ENCODE peak calls at places on chromosome 3, in nine cellular contexts. M, Q, K, L, B, I, S, D and P are unnamed samples.

GRCh38 chr3:41808618-41809017 is 153.3 kb downstream of the ULK4 start:
- DNase-seq in S (no peak), Q (no peak), D (peak), B (no peak), L (no peak), K (no peak), I (no peak), M (no peak), P (no peak)

GRCh38 chr3:30810617-30811016 is 83.8 kb downstream of the GADL1 start:
- DNase-seq in K (no peak), Q (peak), S (no peak), M (no peak), I (no peak), D (no peak), L (no peak), B (no peak), P (no peak)

GRCh38 chr3:128780438-128780837 is 54.5 kb downstream of the RAB7A start:
- DNase-seq in K (no peak), L (no peak), D (no peak), M (no peak), I (no peak), B (no peak), Q (no peak), S (no peak), P (no peak)

GRCh38 chr3:31785734-31786133 is 195.3 kb downstream of the OSBPL10 start:
- DNase-seq in K (no peak), M (no peak), B (no peak), L (no peak), D (no peak), Q (no peak), S (no peak), I (no peak), P (no peak)

GRCh38 chr3:18098960-18099587 is 326.1 kb downstream of the SATB1 start:
- DNase-seq in M (peak), L (peak), I (no peak), S (no peak), Q (no peak), B (no peak), D (no peak), K (no peak), P (no peak)

GRCh38 chr3:32336123-32336518 is 55.5 kb upstream of the CMTM7 start:
- DNase-seq in I (no peak), S (no peak), K (no peak), M (no peak), B (no peak), Q (no peak), D (no peak), L (no peak), P (no peak)

GRCh38 chr3:122246214-122246613 is 62.7 kb downstream of the CASR start:
- DNase-seq in B (no peak), M (no peak), I (no peak), K (no peak), S (no peak), Q (no peak), L (no peak), D (no peak), P (no peak)

GRCh38 chr3:161343986-161344385 is 27.3 kb downstream of the SPTSSB start:
- DNase-seq in I (no peak), L (no peak), D (no peak), B (no peak), Q (no peak), K (no peak), S (no peak), M (no peak), P (no peak)

GRCh38 chr3:65927576-65927975 is 111.1 kb downstream of the MAGI1 start:
- DNase-seq in L (no peak), Q (no peak), K (no peak), B (no peak), I (no peak), S (no peak), M (peak), D (peak), P (no peak)

GRCh38 chr3:52685705-52686691 is at the start of the genes GNL3 and PBRM1:
- DNase-seq in M (peak), S (peak), I (peak), K (peak), Q (peak), B (peak), L (peak), D (peak), P (peak)

GRCh38 chr3:72892081-72892763 is 4.4 kb downstream of the GXYLT2 start:
- DNase-seq in K (peak), Q (no peak), D (no peak), M (no peak), I (no peak), B (no peak), L (no peak), S (peak), P (no peak)

GRCh38 chr3:64639022-64639421 is 48.8 kb downstream of the ADAMTS9 start:
- DNase-seq in K (no peak), Q (no peak), L (no peak), M (no peak), D (no peak), I (no peak), S (no peak), B (no peak), P (no peak)

GRCh38 chr3:73848173-73848751 is 223.5 kb upstream of the PDZRN3 start:
- DNase-seq in B (no peak), Q (peak), M (no peak), S (no peak), I (no peak), L (no peak), K (no peak), D (no peak), P (no peak)

GRCh38 chr3:161890147-161890625 is 393.6 kb downstream of the OTOL1 start:
- DNase-seq in D (peak), S (no peak), Q (no peak), I (no peak), B (no peak), M (peak), L (peak), K (no peak), P (no peak)

GRCh38 chr3:107679911-107680310 is 157.1 kb downstream of the BBX start:
- DNase-seq in B (no peak), K (no peak), I (no peak), D (no peak), M (no peak), S (no peak), Q (no peak), L (no peak), P (no peak)

GRCh38 chr3:99774467-99774866 is 43.2 kb upstream of the CMSS1 start:
- DNase-seq in M (peak), I (no peak), S (no peak), B (no peak), D (no peak), K (no peak), L (no peak), Q (no peak), P (no peak)

GRCh38 chr3:100759162-100759561 is 49.9 kb downstream of the TFG start:
- DNase-seq in I (no peak), D (no peak), S (no peak), M (no peak), L (no peak), B (no peak), K (no peak), Q (no peak), P (no peak)

GRCh38 chr3:148924572-148924971 is 59.5 kb downstream of the CPA3 start:
- DNase-seq in L (no peak), Q (no peak), B (no peak), K (no peak), M (no peak), S (no peak), D (no peak), I (no peak), P (no peak)

GRCh38 chr3:48708481-48708889 is 8.5 kb downstream of the IP6K2 start:
- DNase-seq in Q (no peak), L (no peak), I (no peak), M (no peak), S (no peak), K (no peak), B (no peak), D (no peak), P (no peak)

GRCh38 chr3:81839504-81840094 is 78.2 kb upstream of the GBE1 start:
- DNase-seq in K (no peak), Q (no peak), D (no peak), S (no peak), M (no peak), L (no peak), I (no peak), B (no peak), P (no peak)

GRCh38 chr3:168249539-168250414 is 154.1 kb upstream of the GOLIM4 start:
- DNase-seq in I (no peak), B (no peak), K (peak), M (peak), L (peak), D (peak), S (peak), Q (peak), P (peak)

GRCh38 chr3:38102073-38102844 is 34.7 kb downstream of the ACAA1 start:
- DNase-seq in S (peak), Q (no peak), I (no peak), K (no peak), D (no peak), M (no peak), B (no peak), L (no peak), P (no peak)

GRCh38 chr3:53252105-53252946 is 3.5 kb downstream of the TKT start:
- DNase-seq in S (peak), D (no peak), L (no peak), M (no peak), I (no peak), K (no peak), B (no peak), Q (peak), P (no peak)

GRCh38 chr3:69855436-69856162 is 116.3 kb downstream of the MITF start:
- DNase-seq in S (no peak), D (no peak), B (no peak), L (no peak), I (no peak), M (no peak), K (no peak), Q (no peak), P (no peak)

GRCh38 chr3:16927485-16927884 is 42.7 kb downstream of the PLCL2 start:
- DNase-seq in B (no peak), L (no peak), Q (peak), K (no peak), S (no peak), D (no peak), M (no peak), I (no peak), P (no peak)

GRCh38 chr3:157738441-157738840 is 235.2 kb upstream of the VEPH1 start:
- DNase-seq in D (no peak), L (no peak), B (no peak), K (no peak), Q (no peak), S (peak), I (no peak), M (no peak), P (no peak)

GRCh38 chr3:125478321-125478720 is 41.7 kb downstream of the SNX4 start:
- DNase-seq in Q (no peak), B (no peak), K (no peak), S (no peak), I (no peak), M (no peak), L (no peak), D (no peak), P (no peak)

GRCh38 chr3:188734395-188734794 is 437.4 kb upstream of the TPRG1 start:
- DNase-seq in K (no peak), S (no peak), L (no peak), D (peak), M (no peak), B (no peak), I (no peak), Q (no peak), P (no peak)

GRCh38 chr3:150247456-150247855 is 160.6 kb upstream of the TSC22D2 start:
- DNase-seq in M (no peak), L (no peak), Q (no peak), S (no peak), I (no peak), B (no peak), K (no peak), D (no peak), P (no peak)

GRCh38 chr3:119700269-119700919 is 2.4 kb upstream of the CFAP91 start:
- DNase-seq in I (no peak), S (peak), B (no peak), D (no peak), Q (no peak), K (no peak), M (peak), L (no peak), P (no peak)

GRCh38 chr3:61118830-61119229 is 132.4 kb downstream of the FHIT start:
- DNase-seq in K (no peak), Q (no peak), I (no peak), S (no peak), L (no peak), D (no peak), B (no peak), M (no peak), P (no peak)

GRCh38 chr3:164230385-164231094 is 847.8 kb downstream of the SI start:
- DNase-seq in S (no peak), I (no peak), B (no peak), D (no peak), L (no peak), M (no peak), Q (no peak), K (no peak), P (no peak)

GRCh38 chr3:12965999-12966846 is 107.0 kb downstream of the IQSEC1 start:
- DNase-seq in K (no peak), D (no peak), I (no peak), Q (no peak), L (no peak), S (no peak), M (no peak), B (no peak), P (no peak)

GRCh38 chr3:31880482-31881078 is 100.5 kb downstream of the OSBPL10 start:
- DNase-seq in I (no peak), Q (no peak), B (no peak), S (no peak), D (no peak), L (no peak), M (no peak), K (no peak), P (no peak)

DNA sequence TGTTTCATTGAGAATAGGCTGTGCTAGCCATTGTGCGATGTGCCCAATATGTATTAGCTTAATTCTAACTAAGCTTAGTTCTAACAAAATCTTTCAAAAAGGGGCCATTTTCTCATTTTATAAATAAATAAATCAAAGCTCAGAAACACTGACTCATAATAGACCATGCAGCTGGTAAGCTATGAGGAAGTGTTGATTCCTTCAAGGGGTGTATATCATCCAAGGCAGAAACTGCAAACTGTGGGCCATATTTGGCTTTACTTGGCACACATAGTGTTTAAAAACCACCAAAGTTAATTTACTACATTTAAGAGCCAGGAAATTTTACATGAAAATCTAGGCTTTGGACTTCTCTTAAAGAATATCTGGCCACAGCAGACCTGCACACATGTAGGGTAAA is 136.5 kb downstream of the ZNF621 start:
- DNase-seq in Q (no peak), K (no peak), S (no peak), I (no peak), B (no peak), M (no peak), D (no peak), L (no peak), P (no peak)
- H3K4me3 ChIP-seq in Q (no peak), K (no peak), S (no peak), I (no peak), B (no peak), M (no peak), D (no peak), L (no peak), P (no peak)

GRCh38 chr3:172750368-172751187 is at the start of gene ECT2:
- DNase-seq in B (peak), D (peak), L (peak), M (peak), K (peak), I (peak), Q (peak), S (peak), P (peak)

GRCh38 chr3:172750069-172750367 is 508 bp upstream of the ECT2 start:
- DNase-seq in B (no peak), K (no peak), M (no peak), Q (peak), I (no peak), D (no peak), L (no peak), S (no peak), P (no peak)

GRCh38 chr3:172752651-172753050 is 2.1 kb downstream of the ECT2 start:
- DNase-seq in L (no peak), K (no peak), Q (no peak), S (no peak), M (no peak), B (no peak), I (no peak), D (no peak), P (no peak)

GRCh38 chr3:172751188-172751571 is 654 bp downstream of the ECT2 start:
- DNase-seq in Q (no peak), K (no peak), I (no peak), D (no peak), L (no peak), S (peak), B (no peak), M (no peak), P (no peak)

GRCh38 chr3:172753125-172753524 is 2.6 kb downstream of the ECT2 start:
- DNase-seq in D (no peak), L (no peak), K (no peak), S (no peak), B (no peak), M (no peak), I (no peak), Q (no peak), P (no peak)
- H3K4me3 ChIP-seq in D (no peak), L (no peak), K (no peak), S (no peak), B (no peak), M (peak), I (no peak), Q (no peak), P (no peak)

GRCh38 chr3:29514912-29515311 is 234.0 kb downstream of the RBMS3 start:
- DNase-seq in S (no peak), K (no peak), Q (no peak), D (no peak), B (no peak), L (no peak), I (no peak), M (peak), P (no peak)

GRCh38 chr3:29514170-29514569 is 233.3 kb downstream of the RBMS3 start:
- DNase-seq in L (no peak), B (no peak), I (no peak), K (no peak), M (no peak), S (no peak), Q (no peak), D (no peak), P (no peak)

GRCh38 chr3:29512620-29513019 is 231.7 kb downstream of the RBMS3 start:
- DNase-seq in L (no peak), S (no peak), I (no peak), M (no peak), K (no peak), B (no peak), Q (no peak), D (no peak), P (no peak)

GRCh38 chr3:29511701-29512100 is 230.8 kb downstream of the RBMS3 start:
- DNase-seq in K (no peak), L (no peak), D (no peak), Q (no peak), B (no peak), S (no peak), I (no peak), M (no peak), P (no peak)

GRCh38 chr3:29513236-29513635 is 232.4 kb downstream of the RBMS3 start:
- DNase-seq in L (no peak), B (no peak), M (no peak), K (no peak), S (no peak), Q (no peak), D (no peak), I (no peak), P (peak)
- H3K4me3 ChIP-seq in L (no peak), B (no peak), M (no peak), K (no peak), S (no peak), Q (no peak), D (no peak), I (no peak), P (no peak)

GRCh38 chr3:46559030-46559704 is 6.9 kb downstream of the LRRC2 start:
- DNase-seq in D (no peak), I (no peak), S (no peak), K (no peak), M (no peak), Q (no peak), B (no peak), L (no peak), P (no peak)
- H3K4me3 ChIP-seq in D (peak), I (no peak), S (no peak), K (no peak), M (no peak), Q (no peak), B (peak), L (peak), P (no peak)

GRCh38 chr3:139281512-139282196 is 62.2 kb upstream of the MRPS22 start:
- DNase-seq in Q (no peak), K (peak), L (no peak), M (no peak), B (no peak), D (no peak), S (no peak), I (no peak), P (peak)

GRCh38 chr3:139283301-139283700 is 60.5 kb upstream of the MRPS22 start:
- DNase-seq in L (no peak), S (no peak), M (no peak), I (no peak), Q (no peak), D (no peak), B (no peak), K (no peak), P (no peak)

GRCh38 chr3:139284221-139284620 is 59.6 kb upstream of the MRPS22 start:
- DNase-seq in B (no peak), K (peak), Q (no peak), L (no peak), D (no peak), I (no peak), M (no peak), S (no peak), P (no peak)

GRCh38 chr3:139280027-139280671 is 63.7 kb upstream of the MRPS22 start:
- DNase-seq in M (no peak), I (no peak), B (no peak), Q (no peak), K (no peak), D (no peak), L (no peak), S (no peak), P (no peak)

GRCh38 chr3:139281096-139281495 is 62.7 kb upstream of the MRPS22 start:
- DNase-seq in I (no peak), B (no peak), Q (no peak), S (no peak), M (no peak), K (no peak), D (no peak), L (no peak), P (peak)
- H3K4me3 ChIP-seq in I (no peak), B (no peak), Q (no peak), S (no peak), M (no peak), K (peak), D (no peak), L (no peak), P (no peak)

GRCh38 chr3:109339186-109339585 is 1.8 kb upstream of the DPPA4 start:
- DNase-seq in Q (no peak), S (no peak), D (no peak), B (no peak), M (peak), K (no peak), I (no peak), L (no peak), P (no peak)

GRCh38 chr3:109334572-109334971 is 2.8 kb downstream of the DPPA4 start:
- DNase-seq in M (no peak), B (no peak), L (no peak), I (no peak), D (no peak), S (no peak), K (no peak), Q (no peak), P (no peak)

GRCh38 chr3:109337393-109337792 is at the start of gene DPPA4:
- DNase-seq in M (no peak), K (no peak), I (no peak), S (no peak), D (no peak), Q (peak), B (no peak), L (no peak), P (peak)

GRCh38 chr3:109338322-109338721 is 976 bp upstream of the DPPA4 start:
- DNase-seq in L (no peak), K (no peak), Q (no peak), S (no peak), M (no peak), B (no peak), I (no peak), D (no peak), P (no peak)

DNA sequence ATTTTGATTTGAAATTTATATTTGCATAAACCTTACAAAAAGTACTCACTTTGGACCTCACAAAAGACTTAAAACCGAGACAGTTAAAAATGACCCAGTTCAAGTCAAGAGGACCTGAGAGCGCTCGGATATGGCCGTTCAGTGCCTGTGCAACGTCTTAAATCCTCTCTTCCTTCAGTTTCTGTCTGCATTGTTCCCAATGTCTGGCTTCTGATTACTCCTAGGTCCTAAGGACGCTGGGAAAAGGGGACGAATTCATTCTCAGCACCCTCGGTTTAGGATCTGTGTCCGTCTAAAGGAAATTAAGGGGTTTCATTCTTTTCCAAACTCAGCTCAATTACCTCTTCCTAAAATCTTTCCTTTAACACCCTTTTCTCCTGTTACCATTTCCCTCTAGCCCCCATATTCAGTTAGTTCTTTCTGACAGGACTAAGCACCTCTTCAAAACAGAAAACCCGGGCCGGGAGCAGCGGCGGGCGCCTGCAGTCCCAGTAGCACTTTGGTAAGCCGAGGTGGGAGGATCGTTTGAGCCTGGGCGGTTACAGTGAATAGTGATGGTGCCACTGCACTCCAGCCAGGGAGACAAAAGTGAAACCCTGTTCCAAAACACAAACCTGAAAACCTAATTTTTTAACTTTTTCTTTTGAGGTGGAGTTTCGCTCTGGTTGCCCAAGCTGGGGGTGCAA is 931 bp downstream of the DPPA4 start:
- DNase-seq in L (no peak), S (no peak), Q (no peak), M (no peak), D (no peak), I (peak), B (no peak), K (no peak), P (no peak)
- H3K4me3 ChIP-seq in L (no peak), S (no peak), Q (peak), M (no peak), D (peak), I (peak), B (peak), K (peak), P (no peak)